ENCODE peak calls at places on chromosome 19, in nine cellular contexts. M is heart right ventricle; D is effector memory CD4-positive, alpha-beta T cell; J is keratinocyte; C is K562; L is IMR-90; F is fibroblast of mammary gland; R is adrenal gland; Q is cardiac muscle cell. K is an unnamed sample.

GRCh38 chr19:33819875-33820781 is 23.5 kb downstream of the KCTD15 start:
- DNase-seq in M (peak), D (peak), J (peak), C (peak), L (peak), F (peak), R (peak), Q (peak), K (peak)

GRCh38 chr19:13883665-13884064 is 6.7 kb downstream of the NANOS3 start:
- DNase-seq in M (no peak), D (no peak), J (no peak), C (peak), L (no peak), F (no peak), R (no peak), Q (no peak), K (no peak)

GRCh38 chr19:19866599-19867248 is 1.0 kb downstream of the ZNF253 start:
- DNase-seq in M (peak), D (peak), J (no peak), C (peak), L (no peak), F (peak), R (peak), Q (peak), K (peak)

GRCh38 chr19:58154287-58154678 is 3.7 kb upstream of the ZNF329 start:
- DNase-seq in M (peak), D (no peak), J (no peak), C (no peak), L (peak), F (peak), R (peak), Q (peak), K (no peak)

GRCh38 chr19:31501427-31502195 is 152.4 kb upstream of the TSHZ3 start:
- DNase-seq in M (no peak), D (no peak), J (no peak), C (no peak), L (no peak), F (no peak), R (no peak), Q (no peak), K (no peak)

GRCh38 chr19:2494084-2494446 is 18.1 kb downstream of the GADD45B start:
- DNase-seq in M (no peak), D (no peak), J (no peak), C (no peak), L (peak), F (peak), R (no peak), Q (peak), K (no peak)

GRCh38 chr19:34365463-34366401 is 736 bp downstream of the GPI start:
- DNase-seq in M (peak), D (no peak), J (no peak), C (peak), L (peak), F (peak), R (peak), Q (peak), K (no peak)

GRCh38 chr19:35751839-35752745 is 3.7 kb downstream of the LIN37 start:
- DNase-seq in M (no peak), D (no peak), J (no peak), C (no peak), L (no peak), F (no peak), R (no peak), Q (no peak), K (no peak)

GRCh38 chr19:7900401-7900870 is 3.2 kb upstream of the MAP2K7 start:
- DNase-seq in M (no peak), D (no peak), J (no peak), C (no peak), L (no peak), F (no peak), R (no peak), Q (no peak), K (no peak)

GRCh38 chr19:46635920-46636761 is at the start of gene GNG8:
- DNase-seq in M (no peak), D (peak), J (no peak), C (peak), L (no peak), F (no peak), R (no peak), Q (no peak), K (peak)

GRCh38 chr19:55486971-55487883 is 1.0 kb upstream of the SSC5D start:
- DNase-seq in M (peak), D (no peak), J (peak), C (peak), L (peak), F (peak), R (peak), Q (peak), K (no peak)

GRCh38 chr19:10000171-10000826 is 10.0 kb downstream of the COL5A3 start:
- DNase-seq in M (peak), D (peak), J (no peak), C (peak), L (peak), F (peak), R (peak), Q (peak), K (peak)

GRCh38 chr19:40716031-40716654 is 543 bp downstream of the COQ8B start:
- DNase-seq in M (no peak), D (peak), J (peak), C (peak), L (peak), F (peak), R (peak), Q (no peak), K (peak)

GRCh38 chr19:41882568-41883462 is at the start of gene ARHGEF1:
- DNase-seq in M (peak), D (peak), J (no peak), C (peak), L (no peak), F (no peak), R (peak), Q (peak), K (peak)

GRCh38 chr19:48094129-48094842 is 16.3 kb downstream of the PLA2G4C start:
- DNase-seq in M (no peak), D (no peak), J (no peak), C (no peak), L (no peak), F (no peak), R (no peak), Q (no peak), K (no peak)

GRCh38 chr19:11142528-11143171 is 12.9 kb downstream of the SPC24 start:
- DNase-seq in M (peak), D (no peak), J (no peak), C (peak), L (peak), F (peak), R (peak), Q (peak), K (no peak)

GRCh38 chr19:2602391-2603181 is 99.9 kb downstream of the GNG7 start:
- DNase-seq in M (peak), D (no peak), J (no peak), C (no peak), L (peak), F (peak), R (peak), Q (peak), K (no peak)

GRCh38 chr19:33868821-33869412 is 72.2 kb downstream of the KCTD15 start:
- DNase-seq in M (peak), D (no peak), J (peak), C (no peak), L (no peak), F (no peak), R (peak), Q (peak), K (no peak)

GRCh38 chr19:45177817-45178261 is at the start of gene TRAPPC6A:
- DNase-seq in M (no peak), D (no peak), J (peak), C (no peak), L (peak), F (peak), R (no peak), Q (no peak), K (no peak)

GRCh38 chr19:58409010-58409790 is 751 bp downstream of the ZNF584 start:
- DNase-seq in M (no peak), D (no peak), J (no peak), C (no peak), L (peak), F (peak), R (no peak), Q (peak), K (no peak)

GRCh38 chr19:47264629-47265028 is 8.3 kb downstream of the CCDC9 start:
- DNase-seq in M (no peak), D (no peak), J (no peak), C (no peak), L (no peak), F (no peak), R (no peak), Q (no peak), K (no peak)

GRCh38 chr19:10701955-10702307 is 692 bp downstream of the QTRT1 start:
- DNase-seq in M (no peak), D (no peak), J (no peak), C (peak), L (no peak), F (no peak), R (no peak), Q (no peak), K (peak)

GRCh38 chr19:57701625-57702024 is 7.4 kb downstream of the ZNF154 start:
- DNase-seq in M (no peak), D (no peak), J (no peak), C (no peak), L (no peak), F (no peak), R (no peak), Q (no peak), K (no peak)

GRCh38 chr19:10219678-10220077 is 11.5 kb downstream of the S1PR2 start:
- DNase-seq in M (no peak), D (peak), J (no peak), C (peak), L (peak), F (peak), R (no peak), Q (peak), K (no peak)

GRCh38 chr19:46803555-46803954 is 15.2 kb upstream of the SLC1A5 start:
- DNase-seq in M (no peak), D (no peak), J (no peak), C (no peak), L (no peak), F (no peak), R (no peak), Q (no peak), K (no peak)

GRCh38 chr19:18366027-18366435 is 19.9 kb upstream of the GDF15 start:
- DNase-seq in M (no peak), D (no peak), J (no peak), C (peak), L (no peak), F (peak), R (no peak), Q (no peak), K (no peak)

GRCh38 chr19:9700229-9700981 is 25.5 kb upstream of the ZNF562 start:
- DNase-seq in M (no peak), D (no peak), J (no peak), C (peak), L (no peak), F (no peak), R (no peak), Q (no peak), K (no peak)

GRCh38 chr19:57583104-57583520 is 833 bp upstream of the ZIK1 start:
- DNase-seq in M (no peak), D (no peak), J (no peak), C (no peak), L (no peak), F (no peak), R (no peak), Q (no peak), K (no peak)

GRCh38 chr19:35843676-35844481 is 8.4 kb downstream of the NPHS1 start:
- DNase-seq in M (no peak), D (no peak), J (no peak), C (peak), L (no peak), F (peak), R (no peak), Q (peak), K (no peak)

GRCh38 chr19:18941628-18942354 is 774 bp upstream of the HOMER3 start:
- DNase-seq in M (no peak), D (no peak), J (no peak), C (no peak), L (no peak), F (no peak), R (no peak), Q (no peak), K (no peak)

GRCh38 chr19:8482696-8483095 is 19.7 kb downstream of the PRAM1 start:
- DNase-seq in M (no peak), D (no peak), J (no peak), C (no peak), L (no peak), F (no peak), R (no peak), Q (no peak), K (no peak)

GRCh38 chr19:11381535-11382369 is 2.4 kb downstream of the EPOR start:
- DNase-seq in M (peak), D (peak), J (peak), C (no peak), L (peak), F (peak), R (peak), Q (peak), K (peak)

GRCh38 chr19:49873149-49873521 is 4.0 kb downstream of the AKT1S1 start:
- DNase-seq in M (no peak), D (no peak), J (no peak), C (no peak), L (no peak), F (no peak), R (no peak), Q (no peak), K (no peak)

GRCh38 chr19:49874503-49875157 is 2.5 kb downstream of the AKT1S1 start:
- DNase-seq in M (no peak), D (no peak), J (peak), C (no peak), L (no peak), F (no peak), R (no peak), Q (no peak), K (no peak)

GRCh38 chr19:49875177-49875576 is 2.0 kb downstream of the AKT1S1 start:
- DNase-seq in M (no peak), D (no peak), J (no peak), C (no peak), L (no peak), F (no peak), R (no peak), Q (no peak), K (no peak)

GRCh38 chr19:49872245-49873148 is 4.7 kb downstream of the AKT1S1 start:
- DNase-seq in M (no peak), D (no peak), J (no peak), C (no peak), L (no peak), F (no peak), R (no peak), Q (no peak), K (no peak)

GRCh38 chr19:49873834-49874233 is 3.3 kb downstream of the AKT1S1 start:
- DNase-seq in M (no peak), D (no peak), J (no peak), C (no peak), L (no peak), F (no peak), R (no peak), Q (no peak), K (no peak)
- H3K4me3 ChIP-seq in M (no peak), D (no peak), J (no peak), C (no peak), L (no peak), F (no peak), R (no peak), Q (no peak), K (no peak)

GRCh38 chr19:53823380-53824120 is 564 bp downstream of the NLRP12 start:
- DNase-seq in M (no peak), D (no peak), J (no peak), C (no peak), L (no peak), F (no peak), R (no peak), Q (no peak), K (no peak)
- H3K4me3 ChIP-seq in M (no peak), D (no peak), J (no peak), C (no peak), L (no peak), F (no peak), R (no peak), Q (no peak), K (no peak)

GRCh38 chr19:22783651-22784050 is 300 bp downstream of the ZNF99 start:
- DNase-seq in M (no peak), D (no peak), J (no peak), C (no peak), L (no peak), F (no peak), R (no peak), Q (no peak), K (no peak)

GRCh38 chr19:22784051-22784450 is at the start of gene ZNF99:
- DNase-seq in M (peak), D (no peak), J (no peak), C (no peak), L (no peak), F (no peak), R (peak), Q (no peak), K (no peak)
- H3K4me3 ChIP-seq in M (no peak), D (no peak), J (no peak), C (no peak), L (no peak), F (no peak), R (no peak), Q (no peak), K (no peak)

GRCh38 chr19:3882041-3882384 is 1.5 kb downstream of the ATCAY start:
- DNase-seq in M (no peak), D (no peak), J (no peak), C (no peak), L (no peak), F (no peak), R (no peak), Q (no peak), K (no peak)
- H3K4me3 ChIP-seq in M (peak), D (no peak), J (no peak), C (no peak), L (no peak), F (no peak), R (no peak), Q (no peak), K (no peak)

DNA sequence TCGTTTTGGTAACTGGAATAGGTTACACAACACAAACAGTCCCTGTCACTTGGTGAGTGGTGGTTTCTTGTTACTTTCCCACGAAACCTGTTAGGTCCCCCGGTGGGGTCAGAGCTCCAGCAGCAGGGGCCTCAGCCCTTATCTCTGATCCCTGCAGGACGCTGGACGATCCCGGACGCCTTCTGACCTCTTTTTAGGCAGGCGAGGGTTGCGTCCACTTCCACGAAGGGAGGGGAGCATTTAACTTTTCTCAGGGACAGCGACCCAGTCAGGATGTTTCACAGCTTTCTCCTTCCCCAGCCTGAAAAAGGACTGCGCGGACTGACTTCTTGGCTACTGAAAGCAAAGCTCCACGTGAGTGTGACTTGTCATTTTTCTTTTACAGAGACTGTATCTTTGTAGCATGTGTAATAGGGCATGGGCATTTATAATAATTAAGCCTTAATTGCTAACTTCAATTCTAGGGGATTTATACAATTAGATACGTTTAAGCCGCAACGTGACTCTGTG is 715 bp downstream of the ZNF234 start:
- DNase-seq in M (peak), D (no peak), J (no peak), C (peak), L (peak), F (peak), R (peak), Q (peak), K (no peak)
- H3K4me3 ChIP-seq in M (peak), D (peak), J (peak), C (peak), L (peak), F (peak), R (peak), Q (peak), K (peak)

K was measured in CD8-positive, alpha-beta T cell.